ENCODE peak calls at places on chromosomes 3 and 15, in six cellular contexts. H, V, R, S, G and X are unnamed samples.
A peak's percentile ranks its signal among the peaks of the same experiment; 100 is the strongest.

GRCh38 chr15:37262922-37263608 is 162.7 kb upstream of the MEIS2 start:
- DNase-seq in V (no peak), S (no peak), H (no peak), R (no peak), G (no peak), X (no peak)

GRCh38 chr15:82648257-82649103 is 1.3 kb upstream of the CPEB1 start:
- DNase-seq in V (peak; percentile 70), R (no peak), G (peak; percentile 82), S (no peak), H (no peak), X (peak; percentile 68)

GRCh38 chr3:184229424-184230080 is at the start of gene VWA5B2:
- DNase-seq in S (peak; percentile 56), R (peak; percentile 71), H (peak; percentile 18), G (peak; percentile 86), V (peak; percentile 82), X (peak; percentile 74)

GRCh38 chr15:63380828-63381282 is 791 bp downstream of the CA12 start:
- DNase-seq in S (no peak), H (no peak), R (no peak), G (no peak), V (no peak), X (no peak)

GRCh38 chr15:61169904-61170695 is 59.0 kb downstream of the RORA start:
- DNase-seq in G (no peak), S (no peak), V (no peak), H (no peak), R (no peak), X (peak; percentile 29)

GRCh38 chr15:39230205-39230916 is 350.5 kb upstream of the THBS1 start:
- DNase-seq in G (no peak), H (no peak), V (no peak), S (peak; percentile 45), R (no peak), X (no peak)

GRCh38 chr15:67479781-67480180 is 41.1 kb upstream of the C15orf61 start:
- DNase-seq in R (no peak), G (no peak), H (peak; percentile 52), V (no peak), S (peak; percentile 60), X (no peak)

GRCh38 chr3:62558549-62559112 is 185.3 kb upstream of the FEZF2 start:
- DNase-seq in G (peak; percentile 72), S (peak; percentile 20), R (peak; percentile 57), V (peak; percentile 64), H (peak; percentile 13), X (peak; percentile 58)

GRCh38 chr3:7333125-7333524 is 472.2 kb downstream of the GRM7 start:
- DNase-seq in R (no peak), H (no peak), S (no peak), V (peak; percentile 52), G (peak; percentile 46), X (no peak)

GRCh38 chr3:64685331-64685799 is 2.4 kb downstream of the ADAMTS9 start:
- DNase-seq in V (no peak), H (peak; percentile 65), G (no peak), S (peak; percentile 87), R (no peak), X (no peak)

GRCh38 chr3:43004282-43004681 is 25.2 kb downstream of the GASK1A start:
- DNase-seq in S (no peak), V (no peak), G (no peak), H (peak; percentile 54), R (no peak), X (no peak)

GRCh38 chr3:10729439-10729838 is 86.6 kb upstream of the SLC6A11 start:
- DNase-seq in R (no peak), G (no peak), S (no peak), H (no peak), V (peak; percentile 4), X (no peak)

GRCh38 chr3:52834871-52835501 is at the start of gene MUSTN1:
- DNase-seq in S (peak; percentile 24), H (peak; percentile 41), G (no peak), V (no peak), R (peak; percentile 57), X (no peak)

GRCh38 chr15:90762109-90762508 is 45.0 kb downstream of the BLM start:
- DNase-seq in R (no peak), V (no peak), H (peak; percentile 68), G (no peak), S (peak; percentile 76), X (peak; percentile 14)

GRCh38 chr3:57876632-57877031 is 120.5 kb downstream of the SLMAP start:
- DNase-seq in G (no peak), S (peak; percentile 7), V (no peak), H (peak; percentile 0), R (no peak), X (no peak)

GRCh38 chr15:56098230-56098899 is 105.0 kb upstream of the NEDD4 start:
- DNase-seq in H (peak; percentile 21), S (peak; percentile 6), G (no peak), V (no peak), R (no peak), X (no peak)

GRCh38 chr15:39433351-39433750 is 147.5 kb upstream of the THBS1 start:
- DNase-seq in G (no peak), R (no peak), V (no peak), H (no peak), S (no peak), X (no peak)

GRCh38 chr15:27831384-27832262 is 267.5 kb downstream of the OCA2 start:
- DNase-seq in V (no peak), S (no peak), G (no peak), R (no peak), H (no peak), X (no peak)

GRCh38 chr3:124773351-124774304 is 43.4 kb downstream of the UMPS start:
- DNase-seq in H (no peak), S (no peak), G (no peak), R (no peak), V (no peak), X (no peak)
- H3K4me1 ChIP-seq in H (peaks cover 20% of the 10 kb centered on the region), S (peaks cover 35% of the 10 kb centered on the region), G (peaks cover 14% of the 10 kb centered on the region), R (peaks cover 14% of the 10 kb centered on the region), V (peaks cover 7% of the 10 kb centered on the region), X (peaks cover 3% of the 10 kb centered on the region)

DNA sequence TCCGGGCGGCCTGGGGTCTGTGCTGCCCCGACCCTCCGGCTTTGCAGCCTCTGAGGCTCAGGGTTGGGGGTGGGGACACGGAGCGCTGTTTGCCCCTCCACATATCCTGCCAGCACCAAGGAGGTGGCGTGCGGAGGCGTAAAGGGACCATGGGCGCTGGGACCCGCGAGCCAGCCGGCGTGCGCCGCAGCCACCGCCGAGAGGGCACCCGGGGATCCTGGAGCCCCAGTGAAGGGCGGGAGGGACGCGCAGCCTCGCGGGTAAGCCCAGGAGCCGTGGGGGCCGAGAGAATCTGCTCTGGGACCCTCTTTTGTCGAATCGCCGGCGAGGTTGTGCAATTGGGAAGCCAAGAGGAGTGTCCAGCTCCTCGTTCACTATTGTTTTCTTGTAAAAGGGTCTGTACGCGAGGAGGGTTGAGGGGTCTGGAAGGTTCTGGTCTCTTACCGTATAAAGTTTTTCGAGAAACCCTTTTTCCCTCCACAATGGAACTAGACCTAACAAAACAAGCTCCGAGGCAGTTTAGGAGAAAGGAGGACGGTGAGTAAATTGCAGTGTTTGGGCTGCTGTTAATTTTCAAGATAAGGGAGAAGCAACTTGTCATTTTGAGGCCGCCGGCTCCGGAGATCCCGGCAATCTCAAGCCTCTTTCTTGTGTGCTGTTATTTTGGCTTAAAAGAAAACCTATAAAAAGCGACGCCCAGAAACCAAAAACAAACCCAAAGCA is 29.9 kb upstream of the ST3GAL6 start:
- DNase-seq in H (no peak), S (peak; percentile 56), R (peak; percentile 48), G (peak; percentile 77), V (no peak), X (peak; percentile 66)
- H2BK5ac ChIP-seq in H (no peak overlapping the region), S (no peak overlapping the region), R (no peak overlapping the region), G (peak overlapping the region; percentile 41), V (no peak overlapping the region), X (no peak overlapping the region)

GRCh38 chr3:24048843-24049242 is 103.8 kb downstream of the NR1D2 start:
- DNase-seq in S (peak; percentile 10), G (no peak), V (no peak), R (no peak), H (no peak), X (no peak)
- H3K9ac ChIP-seq in S (no peak overlapping the region), G (no peak overlapping the region), V (no peak overlapping the region), R (no peak overlapping the region), H (no peak overlapping the region), X (no peak overlapping the region)

GRCh38 chr3:197178998-197179397 is 119.4 kb downstream of the DLG1 start:
- DNase-seq in H (no peak), V (no peak), R (no peak), S (no peak), G (no peak), X (no peak)
- H3K4me1 ChIP-seq in H (no peaks in the 10 kb centered on the region), V (no peaks in the 10 kb centered on the region), R (no peaks in the 10 kb centered on the region), S (peaks cover 4% of the 10 kb centered on the region), G (peaks cover 8% of the 10 kb centered on the region), X (no peaks in the 10 kb centered on the region)

GRCh38 chr15:41774062-41774872 is at the start of gene MAPKBP1:
- DNase-seq in V (peak; percentile 99), R (peak; percentile 98), H (peak; percentile 98), G (peak; percentile 97), S (peak; percentile 99), X (peak; percentile 99)
- H2BK5ac ChIP-seq in V (no peak within 1 kb of the TSS), R (peak within 1 kb of the TSS; percentile 87), H (peak within 1 kb of the TSS; percentile 78), G (peak within 1 kb of the TSS; percentile 79), S (no peak within 1 kb of the TSS), X (peak within 1 kb of the TSS; percentile 65)